ENCODE peak calls at places on chromosomes 11 and 22, in nine cellular contexts. Q, E, J, Y, N, G, I, D and A are unnamed samples.

GRCh38 chr11:117979481-117980211 is 6.5 kb upstream of the IL10RA start:
- DNase-seq in N (no peak), I (peak; percentile 57), D (peak; percentile 40), E (no peak), J (no peak), Y (no peak), Q (no peak), G (no peak), A (no peak)

GRCh38 chr11:47667135-47667534 is 24.8 kb upstream of the MTCH2 start:
- DNase-seq in J (no peak), G (peak; percentile 4), E (no peak), I (no peak), Y (no peak), N (no peak), D (no peak), Q (no peak), A (no peak)

GRCh38 chr11:114219559-114220349 is 76.4 kb upstream of the NNMT start:
- DNase-seq in Y (no peak), Q (peak; percentile 25), J (no peak), G (peak; percentile 11), D (no peak), E (peak; percentile 14), I (no peak), N (no peak), A (no peak)

GRCh38 chr11:69472766-69473519 is 8.5 kb upstream of the LINC01488 start:
- DNase-seq in N (no peak), J (no peak), Y (no peak), Q (no peak), D (no peak), I (no peak), G (no peak), E (no peak), A (no peak)

GRCh38 chr11:104151404-104152204 is 12.3 kb downstream of the PDGFD start:
- DNase-seq in I (no peak), J (no peak), N (no peak), G (no peak), E (no peak), Y (no peak), Q (peak; percentile 20), D (peak; percentile 38), A (no peak)

GRCh38 chr11:21144556-21144955 is 475.2 kb downstream of the NELL1 start:
- DNase-seq in G (no peak), Q (no peak), N (no peak), I (no peak), D (no peak), Y (no peak), E (no peak), J (no peak), A (no peak)

GRCh38 chr11:119218141-119218878 is 12.2 kb downstream of the CBL start:
- DNase-seq in J (no peak), E (no peak), I (no peak), Y (no peak), G (peak; percentile 99), N (no peak), D (no peak), Q (peak; percentile 93), A (no peak)

GRCh38 chr11:86138958-86139357 is 70.1 kb upstream of the PICALM start:
- DNase-seq in Y (no peak), D (peak; percentile 10), Q (no peak), I (peak; percentile 50), J (no peak), E (no peak), G (no peak), N (no peak), A (peak; percentile 53)

GRCh38 chr11:119434531-119435330 is 11.8 kb upstream of the THY1 start:
- DNase-seq in N (no peak), G (no peak), I (no peak), J (no peak), Y (no peak), D (no peak), E (no peak), Q (no peak), A (no peak)

GRCh38 chr11:76629133-76629852 is 41.3 kb downstream of the LRRC32 start:
- DNase-seq in N (no peak), G (peak; percentile 75), E (no peak), I (no peak), Q (no peak), D (no peak), Y (no peak), J (no peak), A (no peak)

GRCh38 chr22:23110190-23110921 is 31.4 kb downstream of the RSPH14 start:
- DNase-seq in J (no peak), Y (no peak), E (no peak), Q (no peak), N (no peak), G (no peak), D (peak; percentile 20), I (no peak), A (no peak)

GRCh38 chr11:59186130-59186594 is 14.2 kb downstream of the DTX4 start:
- DNase-seq in D (peak; percentile 49), N (peak; percentile 72), J (peak; percentile 62), G (no peak), I (peak; percentile 80), E (peak; percentile 95), Q (peak; percentile 34), Y (peak; percentile 53), A (peak; percentile 80)

GRCh38 chr11:62108017-62108750 is 15.6 kb upstream of the INCENP start:
- DNase-seq in Y (peak; percentile 34), J (peak; percentile 21), E (peak; percentile 48), Q (peak; percentile 59), I (peak; percentile 63), N (peak; percentile 92), G (peak; percentile 74), D (peak; percentile 74), A (peak; percentile 59)

DNA sequence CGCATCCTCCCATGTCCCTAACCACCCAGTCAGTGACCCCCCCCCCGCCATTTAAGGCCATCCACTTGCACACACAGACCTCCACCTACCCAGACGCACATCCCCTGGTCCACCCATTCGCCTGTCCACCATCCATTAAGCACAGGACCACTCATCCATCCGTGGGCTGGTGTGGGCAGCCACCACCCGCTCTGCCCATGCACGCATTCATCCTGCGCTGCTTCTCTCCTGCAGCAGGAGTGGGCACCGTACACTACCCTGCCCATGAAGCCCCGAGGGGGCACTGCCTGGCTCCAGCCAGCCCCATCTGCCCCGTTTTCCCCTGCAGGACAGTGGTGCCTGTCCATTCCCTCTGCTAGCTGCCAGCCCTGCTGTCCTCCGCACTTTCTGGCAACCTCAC is 3.9 kb upstream of the SLC16A8 start:
- DNase-seq in J (no peak), D (no peak), E (no peak), Q (no peak), G (no peak), N (no peak), Y (no peak), I (no peak), A (no peak)
- TF ChIP-seq CTCF in J (no peak), D (no peak), E (no peak), Q (no peak), G (no peak), N (no peak), Y (no peak), I (no peak), A (no peak)

GRCh38 chr22:29550005-29550404 is 3.6 kb downstream of the THOC5 start:
- DNase-seq in D (no peak), Y (no peak), G (no peak), J (no peak), N (no peak), I (no peak), Q (no peak), E (no peak), A (no peak)
- TF ChIP-seq CTCF in D (no peak), Y (no peak), G (no peak), J (no peak), N (no peak), I (no peak), Q (no peak), E (no peak), A (no peak)

GRCh38 chr11:17887779-17888178 is 125.1 kb downstream of the SERGEF start:
- DNase-seq in E (no peak), J (no peak), G (no peak), N (peak; percentile 78), D (no peak), I (no peak), Q (no peak), Y (no peak), A (no peak)

GRCh38 chr11:17892409-17892808 is 120.4 kb downstream of the SERGEF start:
- DNase-seq in Y (no peak), N (no peak), Q (no peak), E (no peak), I (no peak), D (no peak), J (no peak), G (no peak), A (no peak)

GRCh38 chr11:17894929-17895658 is 117.8 kb downstream of the SERGEF start:
- DNase-seq in I (no peak), D (no peak), G (peak; percentile 32), E (no peak), Y (no peak), N (no peak), J (no peak), Q (no peak), A (no peak)

DNA sequence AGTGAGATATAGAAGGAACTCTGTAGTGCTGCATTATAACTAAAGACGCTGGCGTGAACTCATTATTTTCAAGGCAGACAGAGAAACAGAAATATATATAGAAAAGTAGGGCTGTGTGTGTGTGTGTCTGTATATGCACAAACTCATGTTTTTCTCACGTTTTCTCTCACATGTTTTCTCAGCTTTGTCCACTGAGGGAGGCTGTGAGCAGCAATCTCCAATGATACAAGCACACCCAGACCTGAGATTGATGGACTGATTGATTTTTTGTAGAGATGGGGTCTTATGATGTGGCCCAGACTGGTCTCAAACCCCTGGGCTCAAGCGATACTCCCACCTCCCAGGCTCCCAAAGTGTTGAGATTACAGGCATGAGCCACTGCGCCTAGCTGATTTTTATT is 122.5 kb downstream of the SERGEF start:
- DNase-seq in I (no peak), Q (no peak), J (no peak), D (no peak), G (no peak), E (no peak), Y (no peak), N (peak; percentile 46), A (no peak)
- TF ChIP-seq CTCF in I (no peak), Q (no peak), J (no peak), D (no peak), G (no peak), E (peak; percentile 29), Y (no peak), N (no peak), A (no peak)

GRCh38 chr22:37226087-37226486 is 13.8 kb upstream of the SSTR3 start:
- DNase-seq in Q (no peak), G (no peak), J (no peak), D (no peak), I (no peak), E (no peak), Y (no peak), N (no peak), A (no peak)

GRCh38 chr22:37224757-37225420 is 12.6 kb upstream of the SSTR3 start:
- DNase-seq in D (no peak), E (no peak), I (no peak), J (no peak), G (no peak), Y (no peak), Q (no peak), N (no peak), A (no peak)

GRCh38 chr22:37226514-37226913 is 14.2 kb upstream of the SSTR3 start:
- DNase-seq in E (no peak), Y (no peak), I (no peak), Q (no peak), N (no peak), J (no peak), G (no peak), D (no peak), A (no peak)

GRCh38 chr22:37223965-37224551 is 11.8 kb upstream of the SSTR3 start:
- DNase-seq in N (no peak), Q (no peak), J (no peak), E (no peak), D (no peak), I (peak; percentile 71), Y (no peak), G (no peak), A (peak; percentile 76)

GRCh38 chr22:37225481-37225880 is 13.2 kb upstream of the SSTR3 start:
- DNase-seq in J (no peak), G (no peak), E (no peak), D (peak; percentile 51), N (no peak), Y (no peak), Q (no peak), I (no peak), A (no peak)
- TF ChIP-seq CTCF in J (no peak), G (no peak), E (no peak), D (peak; percentile 69), N (no peak), Y (no peak), Q (no peak), I (no peak), A (peak; percentile 32)